ENCODE peak calls at places on chromosomes 11 and 22, in six cellular contexts. I, B, T, V, U and R are unnamed samples.
A peak's percentile ranks its signal among the peaks of the same experiment; 100 is the strongest.

GRCh38 chr11:84390441-84391078 is 1104.4 kb upstream of the CCDC90B start:
- DNase-seq in I (no peak), B (peak; percentile 9), T (no peak), V (no peak), U (no peak), R (no peak)

GRCh38 chr11:118401880-118402590 is 629 bp downstream of the ATP5MG start:
- DNase-seq in I (no peak), B (no peak), T (no peak), V (no peak), U (no peak), R (no peak)

GRCh38 chr11:107136892-107137291 is 118.6 kb upstream of the GUCY1A2 start:
- DNase-seq in I (no peak), B (no peak), T (no peak), V (no peak), U (no peak), R (no peak)

GRCh38 chr11:79438631-79439429 is 2.0 kb downstream of the TENM4 start:
- DNase-seq in I (peak; percentile 41), B (peak; percentile 6), T (no peak), V (peak; percentile 5), U (no peak), R (peak; percentile 46)

GRCh38 chr11:115613986-115614625 is 109.9 kb upstream of the CADM1 start:
- DNase-seq in I (no peak), B (no peak), T (no peak), V (no peak), U (no peak), R (no peak)

GRCh38 chr11:79493555-79494171 is 52.8 kb upstream of the TENM4 start:
- DNase-seq in I (peak; percentile 46), B (peak; percentile 91), T (no peak), V (peak; percentile 71), U (peak; percentile 72), R (peak; percentile 84)

GRCh38 chr11:11137339-11137738 is 215.7 kb downstream of the CSNK2A3 start:
- DNase-seq in I (no peak), B (no peak), T (no peak), V (no peak), U (no peak), R (no peak)

GRCh38 chr11:115518983-115519382 is 14.8 kb upstream of the CADM1 start:
- DNase-seq in I (no peak), B (no peak), T (no peak), V (peak; percentile 24), U (no peak), R (no peak)

GRCh38 chr22:20569059-20570058 is 61.9 kb downstream of the MED15 start:
- DNase-seq in I (no peak), B (no peak), T (no peak), V (no peak), U (peak; percentile 88), R (peak; percentile 97)

GRCh38 chr11:39809833-39810232 is 1649.6 kb downstream of the LRRC4C start:
- DNase-seq in I (no peak), B (no peak), T (no peak), V (no peak), U (no peak), R (no peak)

GRCh38 chr11:130675456-130675855 is 227.0 kb downstream of the ADAMTS15 start:
- DNase-seq in I (no peak), B (no peak), T (no peak), V (no peak), U (no peak), R (peak; percentile 45)

GRCh38 chr11:130212431-130212961 is 52.9 kb downstream of the ST14 start:
- DNase-seq in I (no peak), B (peak; percentile 3), T (no peak), V (no peak), U (peak; percentile 24), R (peak; percentile 5)

GRCh38 chr22:39958916-39959639 is 1.1 kb upstream of the TMA7B start:
- DNase-seq in I (no peak), B (no peak), T (no peak), V (no peak), U (no peak), R (no peak)

GRCh38 chr11:12397953-12398352 is 20.6 kb downstream of the PARVA start:
- DNase-seq in I (no peak), B (no peak), T (no peak), V (no peak), U (no peak), R (no peak)